ENCODE peak calls at places on chromosomes 16 and 17, in seven cellular contexts. O is tibial nerve, D is mammary epithelial cell, R is Calu3, V is ovary, G is heart right ventricle, Z is AG04450. T is an unnamed sample.
A peak's percentile ranks its signal among the peaks of the same experiment; 100 is the strongest.

GRCh38 chr16:66296591-66296990 is 69.9 kb upstream of the CDH5 start:
- DNase-seq in O (no peak), D (no peak), R (no peak), V (no peak), G (no peak), Z (no peak), T (no peak)

GRCh38 chr17:14762736-14763479 is 462.0 kb downstream of the HS3ST3B1 start:
- DNase-seq in O (no peak), D (no peak), R (no peak), V (no peak), G (no peak), Z (no peak), T (no peak)

GRCh38 chr16:89090669-89091426 is 2.8 kb upstream of the ACSF3 start:
- DNase-seq in O (no peak), D (no peak), R (no peak), V (no peak), G (no peak), Z (no peak), T (no peak)

GRCh38 chr17:73743802-73744201 is 99.6 kb upstream of the SDK2 start:
- DNase-seq in O (no peak), D (no peak), R (no peak), V (no peak), G (no peak), Z (no peak), T (no peak)

GRCh38 chr16:67842509-67843342 is 606 bp downstream of the THAP11 start:
- DNase-seq in O (no peak), D (peak; percentile 18), R (peak; percentile 44), V (peak; percentile 64), G (peak; percentile 51), Z (no peak), T (peak; percentile 24)

GRCh38 chr16:10485698-10486382 is 94.6 kb downstream of the EMP2 start:
- DNase-seq in O (no peak), D (peak; percentile 40), R (no peak), V (no peak), G (no peak), Z (no peak), T (peak; percentile 21)

GRCh38 chr16:66295761-66296546 is 70.5 kb upstream of the CDH5 start:
- DNase-seq in O (no peak), D (no peak), R (no peak), V (no peak), G (no peak), Z (no peak), T (no peak)

GRCh38 chr16:74695450-74696422 is 4.9 kb downstream of the MLKL start:
- DNase-seq in O (peak; percentile 53), D (peak; percentile 83), R (peak; percentile 88), V (peak; percentile 74), G (peak; percentile 86), Z (peak; percentile 78), T (peak; percentile 83)

GRCh38 chr16:87809150-87809902 is 43.5 kb upstream of the KLHDC4 start:
- DNase-seq in O (no peak), D (no peak), R (peak; percentile 46), V (no peak), G (no peak), Z (no peak), T (no peak)

DNA sequence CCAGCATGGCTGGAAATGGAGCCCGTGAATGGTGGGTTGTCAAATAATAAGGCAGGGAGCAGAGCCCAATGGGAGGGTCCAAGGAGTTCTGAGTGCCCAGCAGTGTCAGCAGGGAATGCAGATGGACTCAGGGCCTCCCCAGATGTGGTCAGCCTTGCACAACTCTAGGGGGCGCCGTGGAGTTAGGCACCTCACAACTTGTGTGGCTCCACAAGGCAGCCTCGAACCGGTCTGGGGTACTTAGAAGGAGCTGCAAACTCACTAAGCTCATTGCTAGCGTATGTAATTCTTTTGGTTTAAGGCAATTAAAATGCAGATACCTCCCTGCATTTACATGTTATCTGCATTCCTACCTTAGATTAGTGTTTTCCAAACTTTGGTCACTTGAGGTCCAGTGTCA is 18.1 kb downstream of the IRF8 start:
- DNase-seq in O (no peak), D (no peak), R (no peak), V (no peak), G (no peak), Z (no peak), T (no peak)
- TF ChIP-seq CTCF in O (no peak), D (no peak), R (peak; percentile 19), V (no peak), G (no peak), Z (no peak), T (no peak)

GRCh38 chr17:20009302-20010098 is at the start of gene SPECC1:
- DNase-seq in O (peak; percentile 82), D (peak; percentile 69), R (peak; percentile 81), V (peak; percentile 95), G (peak; percentile 74), Z (no peak), T (no peak)
- TF ChIP-seq CTCF in O (no peak), D (peak; percentile 83), R (peak; percentile 84), V (no peak), G (peak; percentile 95), Z (peak; percentile 74), T (peak; percentile 96)

DNA sequence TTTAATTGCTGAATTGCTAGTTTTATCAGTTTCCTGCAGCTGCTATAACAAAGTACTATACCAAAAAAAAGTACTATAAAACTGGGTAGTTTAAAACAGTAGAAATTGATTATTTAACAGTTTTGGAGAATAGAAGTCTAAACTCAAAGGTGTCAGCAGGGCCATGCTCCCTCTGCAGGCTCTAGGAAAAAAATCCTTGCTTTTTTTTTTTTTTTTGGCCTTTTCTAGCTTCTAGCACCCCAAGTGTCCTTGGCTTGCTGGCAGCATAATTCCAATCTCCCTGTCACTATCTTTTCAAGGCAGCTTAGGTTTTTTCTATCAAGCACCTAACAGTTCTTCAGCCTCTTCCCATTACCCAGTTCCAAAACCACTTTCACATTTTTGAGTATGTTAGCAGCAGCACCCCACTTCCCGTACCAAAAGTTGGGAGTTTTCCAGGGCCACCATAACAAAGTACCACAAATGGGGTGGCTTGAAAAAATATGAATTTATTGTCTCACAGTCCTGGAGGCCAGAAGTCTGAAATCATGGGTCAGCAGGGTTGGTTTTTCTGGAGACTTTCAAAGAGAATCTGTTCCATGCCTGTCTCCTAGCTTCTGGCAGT is 37.4 kb downstream of the BPTF start:
- DNase-seq in O (no peak), D (no peak), R (no peak), V (no peak), G (no peak), Z (no peak), T (no peak)
- TF ChIP-seq CTCF in O (no peak), D (peak; percentile 31), R (no peak), V (no peak), G (no peak), Z (no peak), T (peak; percentile 40)

GRCh38 chr17:17728550-17729251 is 47.4 kb downstream of the RAI1 start:
- DNase-seq in O (no peak), D (peak; percentile 86), R (peak; percentile 65), V (no peak), G (no peak), Z (no peak), T (no peak)

GRCh38 chr17:17730250-17730935 is 49.1 kb downstream of the RAI1 start:
- DNase-seq in O (no peak), D (no peak), R (no peak), V (no peak), G (no peak), Z (no peak), T (no peak)

GRCh38 chr17:17729620-17730249 is 48.5 kb downstream of the RAI1 start:
- DNase-seq in O (no peak), D (no peak), R (peak; percentile 69), V (no peak), G (no peak), Z (no peak), T (no peak)

GRCh38 chr17:17732892-17733670 is 51.8 kb downstream of the RAI1 start:
- DNase-seq in O (no peak), D (peak; percentile 39), R (no peak), V (no peak), G (no peak), Z (no peak), T (peak; percentile 47)

GRCh38 chr17:17732444-17732843 is 51.2 kb downstream of the RAI1 start:
- DNase-seq in O (no peak), D (peak; percentile 46), R (peak; percentile 49), V (no peak), G (no peak), Z (no peak), T (no peak)
- TF ChIP-seq CTCF in O (no peak), D (no peak), R (no peak), V (no peak), G (no peak), Z (no peak), T (no peak)

GRCh38 chr17:19805006-19805405 is 56.9 kb upstream of the ALDH3A1 start:
- DNase-seq in O (no peak), D (no peak), R (no peak), V (no peak), G (no peak), Z (peak; percentile 15), T (no peak)

GRCh38 chr17:19799796-19800195 is 51.7 kb upstream of the ALDH3A1 start:
- DNase-seq in O (no peak), D (peak; percentile 75), R (no peak), V (no peak), G (no peak), Z (no peak), T (peak; percentile 96)

GRCh38 chr17:19796457-19796856 is 48.4 kb upstream of the ALDH3A1 start:
- DNase-seq in O (no peak), D (no peak), R (no peak), V (no peak), G (no peak), Z (no peak), T (no peak)

DNA sequence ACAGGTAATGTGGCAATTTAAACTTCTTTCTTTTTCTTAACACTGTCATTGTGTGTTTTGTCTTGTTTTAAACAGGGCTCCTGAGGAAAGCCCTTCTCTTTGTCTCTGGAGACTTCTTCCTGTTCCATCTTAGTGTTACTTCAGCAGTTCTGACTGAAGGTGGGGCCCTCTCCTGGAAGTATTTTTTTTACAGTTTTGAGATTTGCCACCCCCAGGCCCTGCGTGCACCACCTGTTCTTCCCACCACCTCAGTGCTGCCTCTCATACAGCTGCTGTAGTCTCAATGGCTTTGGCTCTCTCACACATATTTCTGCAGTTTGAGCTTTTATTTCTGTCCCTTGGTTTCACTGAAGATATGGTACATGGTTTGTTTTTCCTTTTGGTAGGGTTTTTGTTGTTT is 52.5 kb upstream of the ALDH3A1 start:
- DNase-seq in O (no peak), D (no peak), R (no peak), V (no peak), G (no peak), Z (no peak), T (no peak)
- TF ChIP-seq CTCF in O (no peak), D (no peak), R (no peak), V (no peak), G (no peak), Z (no peak), T (peak; percentile 34)